ENCODE peak calls at places on chromosomes 5 and 9, in seven cellular contexts. One of them, this sample, is unnamed.

GRCh38 chr5:180343110-180343845 is 9.9 kb downstream of the GFPT2 start:
- DNase-seq in A549: no peak
- DNase-seq in COR-L47: no peak
- DNase-seq in AG08395: peak
- DNase-seq in CMK: no peak
- DNase-seq in activated CD8-positive, alpha-beta memory T cell treated with anti-CD3 and anti-CD28 coated beads, Interleukin-2, amount 10 ng/mL, durations not matched to agents 7 days and 5 days: no peak
- DNase-seq in HAP-1: peak
- DNase-seq in this sample: no peak

GRCh38 chr9:134178394-134178780 is 14.0 kb upstream of the RNU6ATAC start:
- DNase-seq in A549: no peak
- DNase-seq in COR-L47: no peak
- DNase-seq in AG08395: no peak
- DNase-seq in CMK: no peak
- DNase-seq in activated CD8-positive, alpha-beta memory T cell treated with anti-CD3 and anti-CD28 coated beads, Interleukin-2, amount 10 ng/mL, durations not matched to agents 7 days and 5 days: no peak
- DNase-seq in HAP-1: no peak
- DNase-seq in this sample: no peak

GRCh38 chr9:122120672-122121071 is 27.6 kb upstream of the TTLL11 start:
- DNase-seq in A549: no peak
- DNase-seq in COR-L47: no peak
- DNase-seq in AG08395: no peak
- DNase-seq in CMK: no peak
- DNase-seq in activated CD8-positive, alpha-beta memory T cell treated with anti-CD3 and anti-CD28 coated beads, Interleukin-2, amount 10 ng/mL, durations not matched to agents 7 days and 5 days: no peak
- DNase-seq in HAP-1: no peak
- DNase-seq in this sample: no peak

GRCh38 chr5:60652206-60652605 is 47.8 kb downstream of the DEPDC1B start:
- DNase-seq in A549: peak
- DNase-seq in COR-L47: no peak
- DNase-seq in AG08395: peak
- DNase-seq in CMK: no peak
- DNase-seq in activated CD8-positive, alpha-beta memory T cell treated with anti-CD3 and anti-CD28 coated beads, Interleukin-2, amount 10 ng/mL, durations not matched to agents 7 days and 5 days: no peak
- DNase-seq in HAP-1: no peak
- DNase-seq in this sample: peak

GRCh38 chr5:23064710-23065109 is 211.6 kb upstream of the CDH12 start:
- DNase-seq in A549: no peak
- DNase-seq in COR-L47: no peak
- DNase-seq in AG08395: no peak
- DNase-seq in CMK: no peak
- DNase-seq in activated CD8-positive, alpha-beta memory T cell treated with anti-CD3 and anti-CD28 coated beads, Interleukin-2, amount 10 ng/mL, durations not matched to agents 7 days and 5 days: no peak
- DNase-seq in HAP-1: no peak
- DNase-seq in this sample: no peak

GRCh38 chr5:134070979-134071849 is 43.3 kb upstream of the TCF7 start:
- DNase-seq in A549: peak
- DNase-seq in COR-L47: no peak
- DNase-seq in AG08395: no peak
- DNase-seq in CMK: no peak
- DNase-seq in activated CD8-positive, alpha-beta memory T cell treated with anti-CD3 and anti-CD28 coated beads, Interleukin-2, amount 10 ng/mL, durations not matched to agents 7 days and 5 days: no peak
- DNase-seq in HAP-1: peak
- DNase-seq in this sample: no peak

GRCh38 chr5:147339313-147339712 is 104.5 kb downstream of the STK32A start:
- DNase-seq in A549: no peak
- DNase-seq in COR-L47: no peak
- DNase-seq in AG08395: no peak
- DNase-seq in CMK: no peak
- DNase-seq in activated CD8-positive, alpha-beta memory T cell treated with anti-CD3 and anti-CD28 coated beads, Interleukin-2, amount 10 ng/mL, durations not matched to agents 7 days and 5 days: no peak
- DNase-seq in HAP-1: peak
- DNase-seq in this sample: no peak

GRCh38 chr9:107650321-107650720 is 160.8 kb upstream of the KLF4 start:
- DNase-seq in A549: no peak
- DNase-seq in COR-L47: no peak
- DNase-seq in AG08395: peak
- DNase-seq in CMK: no peak
- DNase-seq in activated CD8-positive, alpha-beta memory T cell treated with anti-CD3 and anti-CD28 coated beads, Interleukin-2, amount 10 ng/mL, durations not matched to agents 7 days and 5 days: no peak
- DNase-seq in HAP-1: no peak
- DNase-seq in this sample: no peak

GRCh38 chr9:127495884-127496555 is 44.7 kb downstream of the LRSAM1 start:
- DNase-seq in A549: no peak
- DNase-seq in COR-L47: no peak
- DNase-seq in AG08395: no peak
- DNase-seq in CMK: no peak
- DNase-seq in activated CD8-positive, alpha-beta memory T cell treated with anti-CD3 and anti-CD28 coated beads, Interleukin-2, amount 10 ng/mL, durations not matched to agents 7 days and 5 days: no peak
- DNase-seq in HAP-1: no peak
- DNase-seq in this sample: no peak

GRCh38 chr9:88198346-88198807 is 60.1 kb upstream of the SPATA31C2 start:
- DNase-seq in A549: peak
- DNase-seq in COR-L47: no peak
- DNase-seq in AG08395: peak
- DNase-seq in CMK: no peak
- DNase-seq in activated CD8-positive, alpha-beta memory T cell treated with anti-CD3 and anti-CD28 coated beads, Interleukin-2, amount 10 ng/mL, durations not matched to agents 7 days and 5 days: no peak
- DNase-seq in HAP-1: no peak
- DNase-seq in this sample: peak

GRCh38 chr5:180803181-180804128 is 849 bp upstream of the MGAT1 start:
- DNase-seq in A549: no peak
- DNase-seq in COR-L47: no peak
- DNase-seq in AG08395: no peak
- DNase-seq in CMK: peak
- DNase-seq in activated CD8-positive, alpha-beta memory T cell treated with anti-CD3 and anti-CD28 coated beads, Interleukin-2, amount 10 ng/mL, durations not matched to agents 7 days and 5 days: peak
- DNase-seq in HAP-1: no peak
- DNase-seq in this sample: no peak

GRCh38 chr5:115068239-115069086 is 101.2 kb downstream of the TRIM36 start:
- DNase-seq in A549: no peak
- DNase-seq in COR-L47: no peak
- DNase-seq in AG08395: no peak
- DNase-seq in CMK: no peak
- DNase-seq in activated CD8-positive, alpha-beta memory T cell treated with anti-CD3 and anti-CD28 coated beads, Interleukin-2, amount 10 ng/mL, durations not matched to agents 7 days and 5 days: peak
- DNase-seq in HAP-1: no peak
- DNase-seq in this sample: peak

GRCh38 chr9:129225815-129226214 is 47.8 kb upstream of the IER5L start:
- DNase-seq in A549: peak
- DNase-seq in COR-L47: no peak
- DNase-seq in AG08395: peak
- DNase-seq in CMK: peak
- DNase-seq in activated CD8-positive, alpha-beta memory T cell treated with anti-CD3 and anti-CD28 coated beads, Interleukin-2, amount 10 ng/mL, durations not matched to agents 7 days and 5 days: peak
- DNase-seq in HAP-1: peak
- DNase-seq in this sample: peak

GRCh38 chr9:5895782-5896181 is 5.1 kb downstream of the MLANA start:
- DNase-seq in A549: no peak
- DNase-seq in COR-L47: no peak
- DNase-seq in AG08395: no peak
- DNase-seq in CMK: no peak
- DNase-seq in activated CD8-positive, alpha-beta memory T cell treated with anti-CD3 and anti-CD28 coated beads, Interleukin-2, amount 10 ng/mL, durations not matched to agents 7 days and 5 days: no peak
- DNase-seq in HAP-1: no peak
- DNase-seq in this sample: no peak

GRCh38 chr5:59462954-59463353 is 430.6 kb downstream of the PDE4D start:
- DNase-seq in A549: no peak
- DNase-seq in COR-L47: no peak
- DNase-seq in AG08395: no peak
- DNase-seq in CMK: no peak
- DNase-seq in activated CD8-positive, alpha-beta memory T cell treated with anti-CD3 and anti-CD28 coated beads, Interleukin-2, amount 10 ng/mL, durations not matched to agents 7 days and 5 days: no peak
- DNase-seq in HAP-1: no peak
- DNase-seq in this sample: no peak

GRCh38 chr5:82405166-82405565 is 127.0 kb upstream of the RPS23 start:
- DNase-seq in A549: no peak
- DNase-seq in COR-L47: no peak
- DNase-seq in AG08395: peak
- DNase-seq in CMK: no peak
- DNase-seq in activated CD8-positive, alpha-beta memory T cell treated with anti-CD3 and anti-CD28 coated beads, Interleukin-2, amount 10 ng/mL, durations not matched to agents 7 days and 5 days: no peak
- DNase-seq in HAP-1: no peak
- DNase-seq in this sample: no peak

GRCh38 chr5:94355817-94356216 is 262.6 kb downstream of the KIAA0825 start:
- DNase-seq in A549: no peak
- DNase-seq in COR-L47: no peak
- DNase-seq in AG08395: no peak
- DNase-seq in CMK: no peak
- DNase-seq in activated CD8-positive, alpha-beta memory T cell treated with anti-CD3 and anti-CD28 coated beads, Interleukin-2, amount 10 ng/mL, durations not matched to agents 7 days and 5 days: no peak
- DNase-seq in HAP-1: no peak
- DNase-seq in this sample: no peak

GRCh38 chr9:34272146-34272545 is 56.9 kb downstream of the KIF24 start:
- DNase-seq in A549: no peak
- DNase-seq in COR-L47: no peak
- DNase-seq in AG08395: no peak
- DNase-seq in CMK: no peak
- DNase-seq in activated CD8-positive, alpha-beta memory T cell treated with anti-CD3 and anti-CD28 coated beads, Interleukin-2, amount 10 ng/mL, durations not matched to agents 7 days and 5 days: no peak
- DNase-seq in HAP-1: no peak
- DNase-seq in this sample: peak

GRCh38 chr5:150376799-150377771 is 19.6 kb downstream of the TCOF1 start:
- DNase-seq in A549: no peak
- DNase-seq in COR-L47: no peak
- DNase-seq in AG08395: peak
- DNase-seq in CMK: no peak
- DNase-seq in activated CD8-positive, alpha-beta memory T cell treated with anti-CD3 and anti-CD28 coated beads, Interleukin-2, amount 10 ng/mL, durations not matched to agents 7 days and 5 days: no peak
- DNase-seq in HAP-1: no peak
- DNase-seq in this sample: no peak

GRCh38 chr5:98639258-98639657 is 134.2 kb upstream of the RGMB start:
- DNase-seq in A549: no peak
- DNase-seq in COR-L47: peak
- DNase-seq in AG08395: no peak
- DNase-seq in CMK: no peak
- DNase-seq in activated CD8-positive, alpha-beta memory T cell treated with anti-CD3 and anti-CD28 coated beads, Interleukin-2, amount 10 ng/mL, durations not matched to agents 7 days and 5 days: no peak
- DNase-seq in HAP-1: no peak
- DNase-seq in this sample: no peak